ENCODE peak calls at places on chromosome 9, in six cellular contexts. One of them, this sample, is unnamed.

GRCh38 chr9:76458903-76459690 is at the start of gene GCNT1:
- DNase-seq in colonic mucosa: peak
- DNase-seq in GM13976: peak
- DNase-seq in OCI-LY7: peak
- DNase-seq in fibroblast of mammary gland: peak
- DNase-seq in neural crest cell: peak
- DNase-seq in this sample: peak

GRCh38 chr9:112890106-112891081 is at the start of gene SLC46A2:
- DNase-seq in fibroblast of mammary gland: no peak
- DNase-seq in neural crest cell: peak
- DNase-seq in colonic mucosa: no peak
- DNase-seq in GM13976: no peak
- DNase-seq in OCI-LY7: no peak
- DNase-seq in this sample: no peak

GRCh38 chr9:136329211-136329627 is 1.9 kb downstream of the GPSM1 start:
- DNase-seq in fibroblast of mammary gland: no peak
- DNase-seq in OCI-LY7: no peak
- DNase-seq in colonic mucosa: no peak
- DNase-seq in neural crest cell: no peak
- DNase-seq in GM13976: no peak
- DNase-seq in this sample: no peak

GRCh38 chr9:120579139-120579749 is 723 bp downstream of the CDK5RAP2 start:
- DNase-seq in neural crest cell: no peak
- DNase-seq in OCI-LY7: peak
- DNase-seq in colonic mucosa: peak
- DNase-seq in GM13976: peak
- DNase-seq in fibroblast of mammary gland: no peak
- DNase-seq in this sample: peak

GRCh38 chr9:101457003-101457402 is 21.4 kb upstream of the ALDOB start:
- DNase-seq in OCI-LY7: peak
- DNase-seq in fibroblast of mammary gland: no peak
- DNase-seq in GM13976: no peak
- DNase-seq in colonic mucosa: no peak
- DNase-seq in neural crest cell: no peak
- DNase-seq in this sample: no peak

GRCh38 chr9:120412425-120412951 is 167.5 kb downstream of the CDK5RAP2 start:
- DNase-seq in GM13976: no peak
- DNase-seq in OCI-LY7: no peak
- DNase-seq in neural crest cell: no peak
- DNase-seq in colonic mucosa: no peak
- DNase-seq in fibroblast of mammary gland: peak
- DNase-seq in this sample: no peak

GRCh38 chr9:89999176-89999533 is 394.3 kb downstream of the GADD45G start:
- DNase-seq in colonic mucosa: peak
- DNase-seq in fibroblast of mammary gland: no peak
- DNase-seq in GM13976: no peak
- DNase-seq in neural crest cell: no peak
- DNase-seq in OCI-LY7: no peak
- DNase-seq in this sample: no peak

GRCh38 chr9:71669265-71669975 is 98.9 kb downstream of the CEMIP2 start:
- DNase-seq in GM13976: no peak
- DNase-seq in fibroblast of mammary gland: no peak
- DNase-seq in neural crest cell: no peak
- DNase-seq in colonic mucosa: no peak
- DNase-seq in OCI-LY7: no peak
- DNase-seq in this sample: no peak

GRCh38 chr9:19619221-19619620 is 169.6 kb downstream of the SLC24A2 start:
- DNase-seq in fibroblast of mammary gland: no peak
- DNase-seq in GM13976: no peak
- DNase-seq in neural crest cell: no peak
- DNase-seq in OCI-LY7: no peak
- DNase-seq in colonic mucosa: no peak
- DNase-seq in this sample: no peak

GRCh38 chr9:90074319-90074962 is 469.6 kb downstream of the GADD45G start:
- DNase-seq in fibroblast of mammary gland: no peak
- DNase-seq in OCI-LY7: no peak
- DNase-seq in GM13976: no peak
- DNase-seq in colonic mucosa: no peak
- DNase-seq in neural crest cell: no peak
- DNase-seq in this sample: no peak

GRCh38 chr9:34689512-34689911 is 1.6 kb downstream of the CCL19 start:
- DNase-seq in GM13976: no peak
- DNase-seq in fibroblast of mammary gland: no peak
- DNase-seq in colonic mucosa: no peak
- DNase-seq in OCI-LY7: no peak
- DNase-seq in neural crest cell: no peak
- DNase-seq in this sample: no peak

GRCh38 chr9:34686231-34686630 is 4.8 kb downstream of the CCL19 start:
- DNase-seq in OCI-LY7: no peak
- DNase-seq in colonic mucosa: no peak
- DNase-seq in neural crest cell: no peak
- DNase-seq in GM13976: no peak
- DNase-seq in fibroblast of mammary gland: peak
- DNase-seq in this sample: no peak

GRCh38 chr9:34686732-34687131 is 4.3 kb downstream of the CCL19 start:
- DNase-seq in GM13976: no peak
- DNase-seq in neural crest cell: no peak
- DNase-seq in OCI-LY7: no peak
- DNase-seq in colonic mucosa: no peak
- DNase-seq in fibroblast of mammary gland: peak
- DNase-seq in this sample: no peak

GRCh38 chr9:34687631-34688030 is 3.4 kb downstream of the CCL19 start:
- DNase-seq in neural crest cell: no peak
- DNase-seq in GM13976: no peak
- DNase-seq in OCI-LY7: no peak
- DNase-seq in fibroblast of mammary gland: no peak
- DNase-seq in colonic mucosa: no peak
- DNase-seq in this sample: no peak

GRCh38 chr9:34688329-34689161 is 2.5 kb downstream of the CCL19 start:
- DNase-seq in fibroblast of mammary gland: no peak
- DNase-seq in GM13976: no peak
- DNase-seq in colonic mucosa: no peak
- DNase-seq in OCI-LY7: no peak
- DNase-seq in neural crest cell: no peak
- DNase-seq in this sample: no peak
- TF ChIP-seq CTCF in fibroblast of mammary gland: no peak
- TF ChIP-seq CTCF in GM13976: no peak
- TF ChIP-seq CTCF in colonic mucosa: no peak
- TF ChIP-seq CTCF in OCI-LY7: no peak
- TF ChIP-seq CTCF in neural crest cell: no peak
- TF ChIP-seq CTCF in this sample: no peak

GRCh38 chr9:132985489-132985888 is 7.0 kb downstream of the GFI1B start:
- DNase-seq in neural crest cell: no peak
- DNase-seq in GM13976: no peak
- DNase-seq in fibroblast of mammary gland: no peak
- DNase-seq in colonic mucosa: no peak
- DNase-seq in OCI-LY7: no peak
- DNase-seq in this sample: no peak

GRCh38 chr9:132985063-132985350 is 6.5 kb downstream of the GFI1B start:
- DNase-seq in neural crest cell: no peak
- DNase-seq in GM13976: no peak
- DNase-seq in fibroblast of mammary gland: no peak
- DNase-seq in colonic mucosa: no peak
- DNase-seq in OCI-LY7: no peak
- DNase-seq in this sample: no peak

GRCh38 chr9:132984202-132985062 is 5.9 kb downstream of the GFI1B start:
- DNase-seq in colonic mucosa: no peak
- DNase-seq in OCI-LY7: no peak
- DNase-seq in GM13976: no peak
- DNase-seq in fibroblast of mammary gland: no peak
- DNase-seq in neural crest cell: no peak
- DNase-seq in this sample: no peak

GRCh38 chr9:132982508-132982907 is 4.0 kb downstream of the GFI1B start:
- DNase-seq in fibroblast of mammary gland: no peak
- DNase-seq in GM13976: peak
- DNase-seq in neural crest cell: no peak
- DNase-seq in colonic mucosa: no peak
- DNase-seq in OCI-LY7: no peak
- DNase-seq in this sample: no peak

GRCh38 chr9:132983814-132984201 is 5.3 kb downstream of the GFI1B start:
- DNase-seq in neural crest cell: no peak
- DNase-seq in OCI-LY7: no peak
- DNase-seq in colonic mucosa: no peak
- DNase-seq in GM13976: no peak
- DNase-seq in fibroblast of mammary gland: no peak
- DNase-seq in this sample: no peak
- TF ChIP-seq CTCF in neural crest cell: no peak
- TF ChIP-seq CTCF in OCI-LY7: no peak
- TF ChIP-seq CTCF in colonic mucosa: no peak
- TF ChIP-seq CTCF in GM13976: no peak
- TF ChIP-seq CTCF in fibroblast of mammary gland: no peak
- TF ChIP-seq CTCF in this sample: no peak

GRCh38 chr9:36888551-36888950 is 145.5 kb downstream of the PAX5 start:
- DNase-seq in neural crest cell: no peak
- DNase-seq in OCI-LY7: no peak
- DNase-seq in colonic mucosa: no peak
- DNase-seq in fibroblast of mammary gland: no peak
- DNase-seq in GM13976: no peak
- DNase-seq in this sample: no peak
- TF ChIP-seq CTCF in neural crest cell: no peak
- TF ChIP-seq CTCF in OCI-LY7: no peak
- TF ChIP-seq CTCF in colonic mucosa: no peak
- TF ChIP-seq CTCF in fibroblast of mammary gland: no peak
- TF ChIP-seq CTCF in GM13976: no peak
- TF ChIP-seq CTCF in this sample: no peak

DNA sequence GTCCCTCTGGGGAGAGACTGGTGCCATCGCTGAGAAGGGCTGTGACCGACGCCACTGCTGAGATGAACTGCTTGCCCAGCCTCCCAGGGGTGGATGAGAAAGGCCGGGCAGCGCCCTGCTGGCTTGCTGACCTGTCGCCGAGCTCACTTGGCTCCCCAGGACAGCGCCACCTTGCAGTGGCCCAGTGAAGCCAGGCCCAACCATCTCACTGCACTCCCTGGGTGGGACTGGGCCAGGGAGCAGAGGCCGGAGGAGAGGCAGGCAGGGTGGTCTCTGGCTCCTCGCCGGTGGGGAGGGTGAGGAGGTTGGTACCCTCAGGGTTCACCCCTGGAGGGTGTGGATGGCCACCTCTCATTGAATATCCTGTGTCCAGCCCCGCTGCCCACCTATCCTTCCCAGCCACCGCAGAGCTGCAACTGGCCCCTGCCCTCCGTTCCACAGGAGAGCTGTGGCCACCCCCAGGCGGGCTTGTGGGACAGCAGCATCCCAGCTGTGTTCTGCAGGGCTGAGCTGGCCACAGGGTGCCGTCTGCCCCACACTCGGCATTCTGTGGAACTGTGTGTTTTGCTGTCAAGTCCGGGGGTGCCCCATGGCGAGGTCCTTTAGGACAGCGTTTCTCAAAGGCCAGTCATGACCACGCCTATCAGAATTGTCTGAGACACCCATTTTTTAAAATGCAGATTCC is 41.0 kb upstream of the FCN2 start:
- DNase-seq in OCI-LY7: no peak
- DNase-seq in GM13976: no peak
- DNase-seq in colonic mucosa: no peak
- DNase-seq in fibroblast of mammary gland: no peak
- DNase-seq in neural crest cell: no peak
- DNase-seq in this sample: no peak
- TF ChIP-seq CTCF in OCI-LY7: peak
- TF ChIP-seq CTCF in GM13976: no peak
- TF ChIP-seq CTCF in colonic mucosa: no peak
- TF ChIP-seq CTCF in fibroblast of mammary gland: no peak
- TF ChIP-seq CTCF in neural crest cell: no peak
- TF ChIP-seq CTCF in this sample: no peak

GRCh38 chr9:115593587-115594091 is 475.7 kb upstream of the TNC start:
- DNase-seq in fibroblast of mammary gland: peak
- DNase-seq in neural crest cell: peak
- DNase-seq in OCI-LY7: peak
- DNase-seq in GM13976: peak
- DNase-seq in colonic mucosa: no peak
- DNase-seq in this sample: no peak
- TF ChIP-seq CTCF in fibroblast of mammary gland: peak
- TF ChIP-seq CTCF in neural crest cell: peak
- TF ChIP-seq CTCF in OCI-LY7: peak
- TF ChIP-seq CTCF in GM13976: peak
- TF ChIP-seq CTCF in colonic mucosa: peak
- TF ChIP-seq CTCF in this sample: no peak

This sample was measured in activated B cell treated with CpG ODN at 0.5 μM for 24 hours.